ENCODE peak calls at places on chromosomes 16 and 17, in ten cellular contexts. One of them, this sample, is unnamed.

GRCh38 chr17:21297597-21297996 is 13.1 kb downstream of the MAP2K3 start:
- DNase-seq in lung: no peak
- DNase-seq in IMR-90: no peak
- DNase-seq in cardiac muscle cell: no peak
- DNase-seq in esophagus squamous epithelium: no peak
- DNase-seq in colonic mucosa: no peak
- DNase-seq in A549: no peak
- DNase-seq in DND-41: no peak
- DNase-seq in kidney: peak
- DNase-seq in left ventricle myocardium inferior: no peak
- DNase-seq in this sample: no peak

GRCh38 chr17:80724723-80725388 is 180.2 kb downstream of the RPTOR start:
- DNase-seq in DND-41: peak
- DNase-seq in esophagus squamous epithelium: no peak
- DNase-seq in cardiac muscle cell: no peak
- DNase-seq in A549: peak
- DNase-seq in left ventricle myocardium inferior: no peak
- DNase-seq in IMR-90: peak
- DNase-seq in kidney: no peak
- DNase-seq in colonic mucosa: no peak
- DNase-seq in lung: no peak
- DNase-seq in this sample: no peak

GRCh38 chr17:45942284-45942683 is 47.9 kb downstream of the MAPT start:
- DNase-seq in colonic mucosa: no peak
- DNase-seq in left ventricle myocardium inferior: peak
- DNase-seq in IMR-90: no peak
- DNase-seq in A549: no peak
- DNase-seq in lung: no peak
- DNase-seq in cardiac muscle cell: no peak
- DNase-seq in esophagus squamous epithelium: no peak
- DNase-seq in DND-41: no peak
- DNase-seq in kidney: no peak
- DNase-seq in this sample: peak

GRCh38 chr16:52068447-52069074 is 478.4 kb downstream of the TOX3 start:
- DNase-seq in kidney: no peak
- DNase-seq in esophagus squamous epithelium: no peak
- DNase-seq in IMR-90: peak
- DNase-seq in DND-41: no peak
- DNase-seq in left ventricle myocardium inferior: no peak
- DNase-seq in lung: no peak
- DNase-seq in A549: no peak
- DNase-seq in colonic mucosa: peak
- DNase-seq in cardiac muscle cell: peak
- DNase-seq in this sample: peak

GRCh38 chr16:4426021-4426684 is 485 bp downstream of the DNAJA3 start:
- DNase-seq in A549: peak
- DNase-seq in DND-41: no peak
- DNase-seq in kidney: no peak
- DNase-seq in left ventricle myocardium inferior: no peak
- DNase-seq in esophagus squamous epithelium: no peak
- DNase-seq in lung: no peak
- DNase-seq in IMR-90: no peak
- DNase-seq in cardiac muscle cell: no peak
- DNase-seq in colonic mucosa: peak
- DNase-seq in this sample: no peak

GRCh38 chr16:74625500-74626350 is 18.8 kb upstream of the GLG1 start:
- DNase-seq in kidney: no peak
- DNase-seq in esophagus squamous epithelium: no peak
- DNase-seq in IMR-90: no peak
- DNase-seq in lung: no peak
- DNase-seq in DND-41: no peak
- DNase-seq in A549: no peak
- DNase-seq in left ventricle myocardium inferior: no peak
- DNase-seq in cardiac muscle cell: no peak
- DNase-seq in colonic mucosa: no peak
- DNase-seq in this sample: no peak

GRCh38 chr17:18248300-18248731 is 10.2 kb downstream of the FLII start:
- DNase-seq in colonic mucosa: peak
- DNase-seq in lung: peak
- DNase-seq in DND-41: peak
- DNase-seq in cardiac muscle cell: peak
- DNase-seq in esophagus squamous epithelium: no peak
- DNase-seq in kidney: no peak
- DNase-seq in A549: peak
- DNase-seq in IMR-90: peak
- DNase-seq in left ventricle myocardium inferior: peak
- DNase-seq in this sample: peak

GRCh38 chr16:75575976-75576375 is 9.8 kb downstream of the GABARAPL2 start:
- DNase-seq in DND-41: no peak
- DNase-seq in left ventricle myocardium inferior: no peak
- DNase-seq in A549: no peak
- DNase-seq in cardiac muscle cell: no peak
- DNase-seq in esophagus squamous epithelium: no peak
- DNase-seq in IMR-90: no peak
- DNase-seq in kidney: no peak
- DNase-seq in lung: no peak
- DNase-seq in colonic mucosa: no peak
- DNase-seq in this sample: no peak

DNA sequence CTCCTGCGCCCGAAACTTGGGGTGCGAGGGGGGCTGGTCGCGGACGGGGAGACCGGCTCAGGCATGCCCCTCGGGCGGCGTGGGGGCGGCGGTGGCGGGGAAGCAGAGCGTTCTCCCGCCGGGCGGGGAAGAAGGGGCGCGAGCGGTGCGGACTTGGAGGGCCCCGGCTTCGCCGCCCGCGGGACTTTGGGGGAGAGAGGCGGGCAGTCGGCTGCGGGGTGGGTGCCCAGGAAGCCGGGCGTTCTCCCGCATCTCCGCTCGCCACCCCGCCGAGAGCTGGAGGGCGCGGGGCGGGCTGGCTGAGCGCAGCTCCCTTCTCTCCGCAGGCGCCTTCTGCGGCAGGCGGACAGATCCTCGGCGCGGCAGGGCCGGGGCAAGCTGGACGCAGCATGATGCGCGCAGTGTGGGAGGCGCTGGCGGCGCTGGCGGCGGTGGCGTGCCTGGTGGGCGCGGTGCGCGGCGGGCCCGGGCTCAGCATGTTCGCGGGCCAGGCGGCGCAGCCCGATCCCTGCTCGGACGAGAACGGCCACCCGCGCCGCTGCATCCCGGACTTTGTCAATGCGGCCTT is 759 bp downstream of the NTN1 start:
- DNase-seq in esophagus squamous epithelium: no peak
- DNase-seq in cardiac muscle cell: peak
- DNase-seq in IMR-90: peak
- DNase-seq in left ventricle myocardium inferior: peak
- DNase-seq in colonic mucosa: no peak
- DNase-seq in A549: no peak
- DNase-seq in lung: no peak
- DNase-seq in DND-41: no peak
- DNase-seq in kidney: peak
- DNase-seq in this sample: no peak
- H3K27ac ChIP-seq in esophagus squamous epithelium: peak
- H3K27ac ChIP-seq in cardiac muscle cell: no peak
- H3K27ac ChIP-seq in IMR-90: no peak
- H3K27ac ChIP-seq in left ventricle myocardium inferior: peak
- H3K27ac ChIP-seq in colonic mucosa: peak
- H3K27ac ChIP-seq in A549: peak
- H3K27ac ChIP-seq in lung: no peak
- H3K27ac ChIP-seq in DND-41: no peak
- H3K27ac ChIP-seq in kidney: no peak
- H3K27ac ChIP-seq in this sample: no peak

DNA sequence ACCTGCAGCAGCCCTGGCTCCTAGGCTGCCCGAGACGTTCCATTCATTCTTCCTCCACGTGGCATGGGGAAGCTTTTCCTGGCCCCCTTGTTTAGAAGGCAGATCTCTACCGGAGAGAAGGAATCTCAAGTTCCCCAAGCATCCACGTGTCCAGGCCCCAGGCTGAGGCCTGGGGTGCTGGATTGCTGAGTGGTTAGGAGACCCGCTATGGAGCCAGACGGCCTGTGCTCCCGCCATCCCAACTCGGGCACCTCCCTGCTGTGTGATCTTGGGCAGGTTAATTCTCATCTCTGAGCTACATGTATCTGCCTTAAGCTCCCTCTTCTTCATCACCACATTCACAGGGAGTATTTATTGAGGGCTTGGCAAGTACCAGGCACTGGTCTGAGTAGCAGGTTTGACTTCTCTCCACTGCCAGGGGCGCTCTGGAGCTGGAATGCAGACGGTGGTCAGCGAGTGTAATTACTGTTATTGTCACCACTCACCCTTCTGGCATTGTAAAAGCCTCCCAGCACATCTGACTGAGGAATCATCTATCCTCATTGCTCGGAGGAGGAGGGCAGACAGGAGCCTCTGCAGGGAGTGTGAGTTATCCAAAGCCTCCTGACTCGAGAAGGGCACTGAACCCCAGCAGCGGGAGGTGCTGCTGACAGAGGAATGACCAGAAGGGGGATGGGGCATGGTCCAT is 1.1 kb upstream of the ADGRG1 start:
- DNase-seq in colonic mucosa: no peak
- DNase-seq in cardiac muscle cell: peak
- DNase-seq in DND-41: no peak
- DNase-seq in lung: no peak
- DNase-seq in esophagus squamous epithelium: no peak
- DNase-seq in left ventricle myocardium inferior: no peak
- DNase-seq in IMR-90: peak
- DNase-seq in A549: peak
- DNase-seq in kidney: peak
- DNase-seq in this sample: no peak
- H3K27ac ChIP-seq in colonic mucosa: no peak
- H3K27ac ChIP-seq in cardiac muscle cell: no peak
- H3K27ac ChIP-seq in DND-41: no peak
- H3K27ac ChIP-seq in lung: no peak
- H3K27ac ChIP-seq in esophagus squamous epithelium: peak
- H3K27ac ChIP-seq in left ventricle myocardium inferior: peak
- H3K27ac ChIP-seq in IMR-90: peak
- H3K27ac ChIP-seq in A549: peak
- H3K27ac ChIP-seq in kidney: peak
- H3K27ac ChIP-seq in this sample: peak

GRCh38 chr17:38704645-38705522 is at the start of gene MLLT6:
- DNase-seq in DND-41: peak
- DNase-seq in esophagus squamous epithelium: no peak
- DNase-seq in A549: peak
- DNase-seq in colonic mucosa: peak
- DNase-seq in cardiac muscle cell: peak
- DNase-seq in lung: peak
- DNase-seq in left ventricle myocardium inferior: peak
- DNase-seq in IMR-90: peak
- DNase-seq in kidney: peak
- DNase-seq in this sample: peak

GRCh38 chr17:38702900-38703741 is 2.0 kb upstream of the MLLT6 start:
- DNase-seq in kidney: peak
- DNase-seq in IMR-90: no peak
- DNase-seq in left ventricle myocardium inferior: no peak
- DNase-seq in lung: no peak
- DNase-seq in A549: no peak
- DNase-seq in esophagus squamous epithelium: no peak
- DNase-seq in colonic mucosa: peak
- DNase-seq in DND-41: peak
- DNase-seq in cardiac muscle cell: no peak
- DNase-seq in this sample: peak

GRCh38 chr17:38702166-38702899 is 2.7 kb upstream of the MLLT6 start:
- DNase-seq in IMR-90: peak
- DNase-seq in DND-41: peak
- DNase-seq in A549: peak
- DNase-seq in esophagus squamous epithelium: peak
- DNase-seq in left ventricle myocardium inferior: peak
- DNase-seq in colonic mucosa: peak
- DNase-seq in kidney: peak
- DNase-seq in lung: peak
- DNase-seq in cardiac muscle cell: peak
- DNase-seq in this sample: peak

GRCh38 chr17:38703742-38704644 is 1.1 kb upstream of the MLLT6 start:
- DNase-seq in kidney: peak
- DNase-seq in cardiac muscle cell: peak
- DNase-seq in colonic mucosa: peak
- DNase-seq in A549: no peak
- DNase-seq in DND-41: peak
- DNase-seq in lung: peak
- DNase-seq in left ventricle myocardium inferior: peak
- DNase-seq in esophagus squamous epithelium: peak
- DNase-seq in IMR-90: no peak
- DNase-seq in this sample: no peak

DNA sequence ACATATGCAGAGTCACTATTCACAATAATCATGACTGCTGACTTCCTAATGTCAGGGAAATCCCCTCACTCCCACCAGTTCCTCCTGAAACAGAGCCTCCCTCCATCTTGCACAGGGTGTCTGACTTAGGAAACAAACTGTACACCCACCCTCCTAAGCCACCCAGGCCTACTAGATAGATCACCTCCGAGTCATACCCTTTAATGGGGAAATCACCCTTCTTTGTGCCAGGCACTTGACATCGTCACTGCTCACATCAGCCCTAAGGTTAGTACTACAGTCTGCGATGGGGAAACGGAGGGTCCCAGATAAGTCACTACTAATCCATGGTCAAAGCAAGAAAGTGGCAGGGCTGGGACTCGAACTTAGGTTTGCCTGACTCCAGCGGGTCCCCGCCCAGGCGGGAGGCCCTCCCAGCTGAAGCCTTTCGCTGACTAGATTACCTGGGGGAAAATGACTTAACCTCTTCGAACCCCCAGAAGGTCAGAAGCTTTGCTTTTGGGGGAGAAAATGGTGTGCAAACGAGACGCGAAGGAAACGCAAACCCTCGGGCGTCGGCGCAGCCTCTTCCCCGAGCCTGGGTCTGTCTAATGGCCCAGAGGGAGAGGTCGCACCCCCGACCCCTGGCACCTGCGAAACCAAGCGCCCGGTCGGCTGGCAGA is 3.4 kb upstream of the MLLT6 start:
- DNase-seq in lung: no peak
- DNase-seq in cardiac muscle cell: no peak
- DNase-seq in kidney: no peak
- DNase-seq in colonic mucosa: peak
- DNase-seq in A549: peak
- DNase-seq in left ventricle myocardium inferior: no peak
- DNase-seq in DND-41: peak
- DNase-seq in IMR-90: peak
- DNase-seq in esophagus squamous epithelium: no peak
- DNase-seq in this sample: no peak
- H3K27ac ChIP-seq in lung: peak
- H3K27ac ChIP-seq in cardiac muscle cell: peak
- H3K27ac ChIP-seq in kidney: peak
- H3K27ac ChIP-seq in colonic mucosa: peak
- H3K27ac ChIP-seq in A549: peak
- H3K27ac ChIP-seq in left ventricle myocardium inferior: peak
- H3K27ac ChIP-seq in DND-41: peak
- H3K27ac ChIP-seq in IMR-90: peak
- H3K27ac ChIP-seq in esophagus squamous epithelium: peak
- H3K27ac ChIP-seq in this sample: peak

DNA sequence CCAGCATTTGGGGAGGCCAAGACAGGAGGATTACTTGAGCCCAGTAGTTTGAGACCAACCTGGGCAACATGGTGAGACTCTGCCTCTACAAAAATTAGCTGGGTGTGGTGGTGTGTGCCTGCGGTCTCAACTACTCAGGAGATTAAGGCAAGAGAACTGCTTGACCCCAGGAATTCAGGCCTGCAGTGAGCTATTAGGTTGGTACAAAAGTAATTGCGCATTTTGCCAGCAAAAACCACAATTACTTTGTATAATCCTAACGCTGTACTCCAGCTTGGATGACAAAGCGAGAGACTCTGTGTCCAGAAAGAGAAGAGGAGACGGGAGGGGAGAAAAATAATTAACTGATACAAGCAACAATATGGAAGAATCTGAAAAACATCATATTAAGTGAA is 32.7 kb downstream of the YWHAE start:
- DNase-seq in A549: no peak
- DNase-seq in esophagus squamous epithelium: no peak
- DNase-seq in DND-41: no peak
- DNase-seq in lung: no peak
- DNase-seq in IMR-90: peak
- DNase-seq in kidney: peak
- DNase-seq in colonic mucosa: no peak
- DNase-seq in left ventricle myocardium inferior: no peak
- DNase-seq in cardiac muscle cell: no peak
- DNase-seq in this sample: no peak
- H3K27ac ChIP-seq in A549: peak
- H3K27ac ChIP-seq in esophagus squamous epithelium: peak
- H3K27ac ChIP-seq in DND-41: no peak
- H3K27ac ChIP-seq in lung: no peak
- H3K27ac ChIP-seq in IMR-90: peak
- H3K27ac ChIP-seq in kidney: no peak
- H3K27ac ChIP-seq in colonic mucosa: no peak
- H3K27ac ChIP-seq in left ventricle myocardium inferior: peak
- H3K27ac ChIP-seq in cardiac muscle cell: peak
- H3K27ac ChIP-seq in this sample: no peak

This sample was measured in substantia nigra.